ENCODE peak calls at places on chromosomes 1 and 21, in ten cellular contexts. J is natural killer cell; P is activated naive CD4-positive, alpha-beta T cell; Q is HuH-7; F is SHP77; C is NCI-H510A; E is NCI-H748 treated with DMSO at 0.1 percent for 48 hours; K is IMR-90; V is GM12891; Y is T-cell. B is an unnamed sample.

GRCh38 chr1:206551296-206551984 is 44.1 kb downstream of the RASSF5 start:
- DNase-seq in J (no peak), P (no peak), Q (no peak), F (no peak), C (no peak), E (no peak), K (no peak), V (no peak), Y (no peak), B (no peak)

GRCh38 chr21:40165212-40165611 is 298.0 kb downstream of the PCP4 start:
- DNase-seq in J (no peak), P (no peak), Q (no peak), F (no peak), C (no peak), E (no peak), K (no peak), V (no peak), Y (no peak), B (peak)

GRCh38 chr1:78831731-78832360 is 174.7 kb downstream of the ADGRL4 start:
- DNase-seq in J (no peak), P (no peak), Q (no peak), F (no peak), C (no peak), E (no peak), K (peak), V (no peak), Y (no peak), B (peak)

GRCh38 chr1:42364542-42364941 is 16.1 kb upstream of the RIMKLA start:
- DNase-seq in J (no peak), P (no peak), Q (no peak), F (no peak), C (no peak), E (no peak), K (no peak), V (no peak), Y (no peak), B (no peak)

GRCh38 chr1:94362466-94363058 is 55.6 kb upstream of the ABCD3 start:
- DNase-seq in J (no peak), P (no peak), Q (no peak), F (no peak), C (no peak), E (no peak), K (peak), V (no peak), Y (no peak), B (peak)

GRCh38 chr1:198850196-198850595 is 211.4 kb downstream of the PTPRC start:
- DNase-seq in J (no peak), P (no peak), Q (no peak), F (no peak), C (no peak), E (no peak), K (peak), V (no peak), Y (no peak), B (no peak)

GRCh38 chr1:8687053-8687452 is 130.4 kb downstream of the RERE start:
- DNase-seq in J (no peak), P (no peak), Q (no peak), F (no peak), C (peak), E (no peak), K (peak), V (no peak), Y (no peak), B (peak)

GRCh38 chr1:61083799-61084385 is 1.5 kb downstream of the NFIA start:
- DNase-seq in J (no peak), P (no peak), Q (no peak), F (no peak), C (no peak), E (no peak), K (no peak), V (no peak), Y (no peak), B (peak)

GRCh38 chr1:224629965-224630364 is 13.8 kb downstream of the CNIH3 start:
- DNase-seq in J (no peak), P (no peak), Q (no peak), F (no peak), C (no peak), E (no peak), K (no peak), V (no peak), Y (no peak), B (no peak)

GRCh38 chr1:227729881-227730629 is 5.0 kb downstream of the JMJD4 start:
- DNase-seq in J (no peak), P (no peak), Q (peak), F (peak), C (peak), E (no peak), K (peak), V (peak), Y (no peak), B (peak)

GRCh38 chr1:201450721-201451291 is 18.2 kb downstream of the PHLDA3 start:
- DNase-seq in J (no peak), P (no peak), Q (no peak), F (no peak), C (no peak), E (no peak), K (peak), V (no peak), Y (no peak), B (peak)

GRCh38 chr1:51924455-51924854 is 45.9 kb upstream of the NRDC start:
- DNase-seq in J (no peak), P (no peak), Q (no peak), F (no peak), C (no peak), E (no peak), K (peak), V (no peak), Y (no peak), B (peak)

GRCh38 chr1:23788695-23789094 is 2.2 kb upstream of the LYPLA2 start:
- DNase-seq in J (no peak), P (no peak), Q (no peak), F (no peak), C (no peak), E (no peak), K (no peak), V (no peak), Y (no peak), B (no peak)

GRCh38 chr1:222165625-222166024 is 382.3 kb downstream of the HHIPL2 start:
- DNase-seq in J (no peak), P (no peak), Q (no peak), F (no peak), C (no peak), E (no peak), K (no peak), V (no peak), Y (no peak), B (peak)

GRCh38 chr1:17027403-17027802 is 15.7 kb upstream of the ATP13A2 start:
- DNase-seq in J (no peak), P (no peak), Q (no peak), F (no peak), C (no peak), E (no peak), K (no peak), V (no peak), Y (no peak), B (no peak)